ENCODE peak calls at places on chromosomes 16 and 17, in seven cellular contexts. One of them, this sample, is unnamed. For H3K4me1, the result is how much of the 10 kb centered on the place peaks cover.

GRCh38 chr16:68406458-68407041 is 41.8 kb downstream of the SMPD3 start:
- DNase-seq in sigmoid colon: no peak
- DNase-seq in adrenal gland: no peak
- DNase-seq in heart left ventricle: no peak
- DNase-seq in ovary: no peak
- DNase-seq in right lobe of liver: no peak
- DNase-seq in HCT116: no peak
- DNase-seq in this sample: no peak

GRCh38 chr17:2695961-2696760 is 15.4 kb downstream of the CLUH start:
- DNase-seq in sigmoid colon: peak
- DNase-seq in adrenal gland: peak
- DNase-seq in heart left ventricle: peak
- DNase-seq in ovary: no peak
- DNase-seq in right lobe of liver: peak
- DNase-seq in HCT116: no peak
- DNase-seq in this sample: peak

GRCh38 chr17:16880843-16881230 is 91.1 kb downstream of the TNFRSF13B start:
- DNase-seq in sigmoid colon: no peak
- DNase-seq in adrenal gland: no peak
- DNase-seq in heart left ventricle: no peak
- DNase-seq in ovary: no peak
- DNase-seq in right lobe of liver: no peak
- DNase-seq in HCT116: no peak
- DNase-seq in this sample: no peak

GRCh38 chr17:48605409-48605864 is 651 bp upstream of the HOXB6 start:
- DNase-seq in sigmoid colon: no peak
- DNase-seq in adrenal gland: no peak
- DNase-seq in heart left ventricle: no peak
- DNase-seq in ovary: no peak
- DNase-seq in right lobe of liver: no peak
- DNase-seq in HCT116: no peak
- DNase-seq in this sample: no peak

GRCh38 chr17:61738249-61738648 is 125.1 kb downstream of the BRIP1 start:
- DNase-seq in sigmoid colon: no peak
- DNase-seq in adrenal gland: no peak
- DNase-seq in heart left ventricle: no peak
- DNase-seq in ovary: no peak
- DNase-seq in right lobe of liver: no peak
- DNase-seq in HCT116: no peak
- DNase-seq in this sample: no peak

GRCh38 chr17:78233678-78234077 is 2.2 kb downstream of the TMEM235 start:
- DNase-seq in sigmoid colon: no peak
- DNase-seq in adrenal gland: no peak
- DNase-seq in heart left ventricle: no peak
- DNase-seq in ovary: no peak
- DNase-seq in right lobe of liver: no peak
- DNase-seq in HCT116: no peak
- DNase-seq in this sample: no peak

GRCh38 chr16:7332611-7333010 is at the start of gene RBFOX1:
- DNase-seq in sigmoid colon: no peak
- DNase-seq in adrenal gland: no peak
- DNase-seq in heart left ventricle: no peak
- DNase-seq in ovary: no peak
- DNase-seq in right lobe of liver: no peak
- DNase-seq in HCT116: no peak
- DNase-seq in this sample: no peak

GRCh38 chr17:14014647-14015046 is 54.7 kb upstream of the COX10 start:
- DNase-seq in sigmoid colon: no peak
- DNase-seq in adrenal gland: no peak
- DNase-seq in heart left ventricle: no peak
- DNase-seq in ovary: no peak
- DNase-seq in right lobe of liver: no peak
- DNase-seq in HCT116: no peak
- DNase-seq in this sample: no peak

GRCh38 chr17:72212041-72212440 is 91.2 kb downstream of the SOX9 start:
- DNase-seq in sigmoid colon: no peak
- DNase-seq in adrenal gland: no peak
- DNase-seq in heart left ventricle: no peak
- DNase-seq in ovary: no peak
- DNase-seq in right lobe of liver: no peak
- DNase-seq in HCT116: no peak
- DNase-seq in this sample: no peak

GRCh38 chr16:86426243-86426642 is 84.1 kb upstream of the FOXF1 start:
- DNase-seq in sigmoid colon: no peak
- DNase-seq in adrenal gland: no peak
- DNase-seq in heart left ventricle: no peak
- DNase-seq in ovary: no peak
- DNase-seq in right lobe of liver: no peak
- DNase-seq in HCT116: no peak
- DNase-seq in this sample: no peak

GRCh38 chr16:56269824-56270684 is 78.8 kb downstream of the GNAO1 start:
- DNase-seq in sigmoid colon: peak
- DNase-seq in adrenal gland: no peak
- DNase-seq in heart left ventricle: peak
- DNase-seq in ovary: no peak
- DNase-seq in right lobe of liver: peak
- DNase-seq in HCT116: no peak
- DNase-seq in this sample: no peak

GRCh38 chr16:3295783-3296182 is 9.4 kb downstream of the TIGD7 start:
- DNase-seq in sigmoid colon: no peak
- DNase-seq in adrenal gland: no peak
- DNase-seq in heart left ventricle: no peak
- DNase-seq in ovary: no peak
- DNase-seq in right lobe of liver: no peak
- DNase-seq in HCT116: no peak
- DNase-seq in this sample: no peak

GRCh38 chr16:3289998-3290673 is 6.8 kb downstream of the ZNF263 start:
- DNase-seq in sigmoid colon: no peak
- DNase-seq in adrenal gland: peak
- DNase-seq in heart left ventricle: no peak
- DNase-seq in ovary: no peak
- DNase-seq in right lobe of liver: no peak
- DNase-seq in HCT116: no peak
- DNase-seq in this sample: no peak

GRCh38 chr16:3292604-3293003 is 9.3 kb downstream of the ZNF263 start:
- DNase-seq in sigmoid colon: no peak
- DNase-seq in adrenal gland: no peak
- DNase-seq in heart left ventricle: no peak
- DNase-seq in ovary: no peak
- DNase-seq in right lobe of liver: no peak
- DNase-seq in HCT116: no peak
- DNase-seq in this sample: no peak

DNA sequence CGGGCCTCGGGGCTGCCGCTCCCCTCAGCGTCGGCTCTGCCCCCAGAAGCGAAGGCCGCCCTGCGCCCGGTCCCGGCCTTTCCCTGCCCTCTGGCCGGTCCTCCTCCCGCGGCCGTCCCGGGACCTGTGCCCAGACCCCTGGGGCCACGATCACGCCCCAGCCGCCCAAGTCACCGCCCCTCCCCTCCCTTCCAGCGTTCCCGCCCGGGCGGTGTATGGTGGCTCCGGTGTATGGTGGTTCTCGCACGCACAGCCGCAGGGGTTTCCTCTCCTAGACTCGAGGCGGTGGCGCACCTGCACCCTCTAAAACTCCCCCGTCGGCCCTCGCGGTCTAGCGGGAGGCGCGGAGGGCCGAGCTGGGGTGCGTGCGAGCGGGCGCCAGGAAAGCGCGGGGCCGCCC is 10.0 kb downstream of the TIGD7 start:
- DNase-seq in sigmoid colon: no peak
- DNase-seq in adrenal gland: no peak
- DNase-seq in heart left ventricle: peak
- DNase-seq in ovary: no peak
- DNase-seq in right lobe of liver: no peak
- DNase-seq in HCT116: no peak
- DNase-seq in this sample: no peak
- TF ChIP-seq POLR2A in sigmoid colon: no peak
- TF ChIP-seq POLR2A in adrenal gland: no peak
- TF ChIP-seq POLR2A in heart left ventricle: no peak
- TF ChIP-seq POLR2A in ovary: no peak
- TF ChIP-seq POLR2A in right lobe of liver: no peak
- TF ChIP-seq POLR2A in HCT116: no peak
- TF ChIP-seq POLR2A in this sample: no peak

GRCh38 chr17:81084691-81085419 is 49.9 kb downstream of the BAIAP2 start:
- DNase-seq in sigmoid colon: no peak
- DNase-seq in adrenal gland: no peak
- DNase-seq in heart left ventricle: no peak
- DNase-seq in ovary: no peak
- DNase-seq in right lobe of liver: peak
- DNase-seq in HCT116: no peak
- DNase-seq in this sample: peak
- H3K4me1 ChIP-seq in sigmoid colon: under half
- H3K4me1 ChIP-seq in adrenal gland: under half
- H3K4me1 ChIP-seq in heart left ventricle: under half
- H3K4me1 ChIP-seq in ovary: under half
- H3K4me1 ChIP-seq in right lobe of liver: under half
- H3K4me1 ChIP-seq in HCT116: under half
- H3K4me1 ChIP-seq in this sample: half or more

GRCh38 chr16:2429037-2429770 is at the start of gene CCNF:
- DNase-seq in sigmoid colon: peak
- DNase-seq in adrenal gland: peak
- DNase-seq in heart left ventricle: peak
- DNase-seq in ovary: peak
- DNase-seq in right lobe of liver: peak
- DNase-seq in HCT116: peak
- DNase-seq in this sample: peak
- TF ChIP-seq POLR2A in sigmoid colon: no peak
- TF ChIP-seq POLR2A in adrenal gland: no peak
- TF ChIP-seq POLR2A in heart left ventricle: peak
- TF ChIP-seq POLR2A in ovary: peak
- TF ChIP-seq POLR2A in right lobe of liver: peak
- TF ChIP-seq POLR2A in HCT116: peak
- TF ChIP-seq POLR2A in this sample: no peak

DNA sequence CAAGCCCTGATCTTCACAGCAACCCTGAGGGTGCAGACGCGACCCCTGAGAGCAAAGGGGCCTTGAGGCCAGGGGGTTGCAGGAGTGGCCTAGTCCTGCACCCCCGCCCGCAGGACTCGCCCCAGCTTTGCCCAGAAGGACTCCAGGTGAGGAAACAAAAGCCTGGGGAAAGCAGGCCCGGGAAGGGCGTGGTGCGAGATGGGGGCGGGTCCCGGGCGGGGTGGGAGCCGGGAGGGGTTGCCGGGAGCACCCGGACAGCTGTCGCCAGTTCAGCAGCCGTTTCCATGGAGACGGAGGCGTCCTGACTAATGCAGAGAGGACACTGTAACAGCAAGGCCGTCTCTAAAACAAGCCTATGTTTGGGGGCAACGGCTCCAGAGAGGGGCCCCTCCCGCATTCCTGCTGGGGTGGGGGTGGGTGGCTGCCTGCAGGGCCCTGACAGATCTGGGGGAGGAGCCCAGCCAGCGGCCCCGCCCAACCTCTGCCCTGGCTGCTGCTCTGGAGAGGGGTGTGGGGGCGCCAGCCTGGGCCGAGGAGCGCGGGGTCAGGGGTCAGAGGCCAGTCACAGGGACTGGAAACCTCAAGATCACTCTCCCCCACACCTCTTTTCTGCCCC is 3.0 kb upstream of the TPPP3 start:
- DNase-seq in sigmoid colon: peak
- DNase-seq in adrenal gland: peak
- DNase-seq in heart left ventricle: peak
- DNase-seq in ovary: peak
- DNase-seq in right lobe of liver: peak
- DNase-seq in HCT116: peak
- DNase-seq in this sample: peak
- H3K4me1 ChIP-seq in sigmoid colon: half or more
- H3K4me1 ChIP-seq in adrenal gland: under half
- H3K4me1 ChIP-seq in heart left ventricle: under half
- H3K4me1 ChIP-seq in ovary: under half
- H3K4me1 ChIP-seq in right lobe of liver: under half
- H3K4me1 ChIP-seq in HCT116: under half
- H3K4me1 ChIP-seq in this sample: half or more

GRCh38 chr16:30186782-30187555 is 3.6 kb downstream of the CORO1A start:
- DNase-seq in sigmoid colon: peak
- DNase-seq in adrenal gland: peak
- DNase-seq in heart left ventricle: peak
- DNase-seq in ovary: peak
- DNase-seq in right lobe of liver: peak
- DNase-seq in HCT116: no peak
- DNase-seq in this sample: peak
- TF ChIP-seq POLR2A in sigmoid colon: no peak
- TF ChIP-seq POLR2A in adrenal gland: no peak
- TF ChIP-seq POLR2A in heart left ventricle: no peak
- TF ChIP-seq POLR2A in ovary: no peak
- TF ChIP-seq POLR2A in right lobe of liver: no peak
- TF ChIP-seq POLR2A in HCT116: no peak
- TF ChIP-seq POLR2A in this sample: no peak